ENCODE peak calls at places on chromosomes 7 and 10, in seven cellular contexts. P, W, R, F, C, A and U are unnamed samples.

GRCh38 chr10:30556189-30556588 is 73.4 kb downstream of the LYZL2 start:
- DNase-seq in C (no peak), A (peak), W (peak), R (no peak), F (no peak), P (no peak), U (no peak)

GRCh38 chr10:93379366-93380042 is 102.6 kb downstream of the MYOF start:
- DNase-seq in C (no peak), W (peak), F (peak), P (no peak), A (peak), R (no peak), U (peak)

GRCh38 chr10:88991161-88991899 is 732 bp downstream of the FAS start:
- DNase-seq in W (peak), A (peak), R (peak), P (peak), F (peak), C (peak), U (peak)

GRCh38 chr10:110141747-110142625 is 65.4 kb upstream of the MXI1 start:
- DNase-seq in P (no peak), R (peak), W (no peak), C (no peak), A (no peak), F (peak), U (no peak)

GRCh38 chr7:31129067-31129466 is 77.0 kb downstream of the ADCYAP1R1 start:
- DNase-seq in R (no peak), F (no peak), A (no peak), C (no peak), P (no peak), W (no peak), U (no peak)

GRCh38 chr7:91351374-91351773 is 87.1 kb downstream of the FZD1 start:
- DNase-seq in A (peak), P (no peak), W (peak), F (peak), R (no peak), C (no peak), U (no peak)

GRCh38 chr10:80518807-80519360 is 18.8 kb upstream of the SH2D4B start:
- DNase-seq in F (no peak), C (no peak), A (no peak), P (no peak), R (no peak), W (no peak), U (no peak)

GRCh38 chr7:4235596-4235995 is 446.5 kb upstream of the FOXK1 start:
- DNase-seq in P (no peak), R (peak), W (no peak), C (no peak), A (no peak), F (no peak), U (no peak)

GRCh38 chr10:119304541-119304940 is 97.2 kb downstream of the GRK5 start:
- DNase-seq in P (no peak), A (no peak), C (no peak), R (no peak), F (no peak), W (no peak), U (no peak)

GRCh38 chr10:127021771-127022170 is 116.5 kb downstream of the DOCK1 start:
- DNase-seq in F (no peak), C (no peak), P (no peak), A (no peak), R (no peak), W (no peak), U (no peak)

GRCh38 chr7:135777626-135778398 is 29.2 kb upstream of the FAM180A start:
- DNase-seq in W (no peak), F (no peak), C (no peak), P (no peak), R (no peak), A (peak), U (no peak)

GRCh38 chr10:126012485-126012884 is 116.1 kb downstream of the FANK1 start:
- DNase-seq in A (peak), P (no peak), F (no peak), R (no peak), W (peak), C (no peak), U (no peak)

GRCh38 chr10:50990568-50991495 is 83.5 kb upstream of the PRKG1 start:
- DNase-seq in P (no peak), A (peak), C (peak), F (peak), R (peak), W (no peak), U (no peak)

GRCh38 chr10:72455889-72456588 is 101.3 kb upstream of the DNAJB12 start:
- DNase-seq in C (no peak), A (peak), W (peak), P (no peak), F (peak), R (no peak), U (no peak)

GRCh38 chr10:35824704-35825103 is 182.6 kb upstream of the FZD8 start:
- DNase-seq in R (no peak), A (no peak), W (no peak), C (no peak), P (no peak), F (no peak), U (no peak)

GRCh38 chr7:38318803-38319416 is 45.5 kb upstream of the TARP start:
- DNase-seq in A (peak), R (no peak), W (peak), P (no peak), C (no peak), F (peak), U (peak)

GRCh38 chr10:99975106-99975829 is 34.5 kb downstream of the DNMBP start:
- DNase-seq in A (no peak), P (no peak), F (no peak), W (no peak), R (no peak), C (no peak), U (peak)

GRCh38 chr10:102120987-102121738 is 995 bp upstream of the LDB1 start:
- DNase-seq in P (peak), F (peak), C (peak), A (peak), W (no peak), R (peak), U (no peak)

GRCh38 chr7:133315332-133316040 is 62.6 kb downstream of the EXOC4 start:
- DNase-seq in A (peak), F (no peak), R (no peak), C (no peak), P (no peak), W (no peak), U (no peak)

GRCh38 chr7:14739496-14740185 is 162.9 kb downstream of the DGKB start:
- DNase-seq in F (no peak), R (no peak), W (no peak), A (no peak), C (no peak), P (no peak), U (no peak)

GRCh38 chr7:149644754-149645153 is 128.6 kb downstream of the ZNF467 start:
- DNase-seq in F (no peak), P (no peak), C (no peak), R (no peak), W (no peak), A (no peak), U (no peak)

GRCh38 chr10:131073469-131074060 is 238.0 kb downstream of the TCERG1L start:
- DNase-seq in C (no peak), F (no peak), W (no peak), A (no peak), P (no peak), R (no peak), U (no peak)

GRCh38 chr10:8055420-8056349 is 1.2 kb downstream of the GATA3 start:
- DNase-seq in W (peak), F (no peak), R (no peak), P (peak), A (no peak), C (no peak), U (no peak)

GRCh38 chr10:112335104-112335840 is 38.6 kb upstream of the ACSL5 start:
- DNase-seq in P (no peak), R (no peak), W (no peak), F (no peak), A (peak), C (no peak), U (no peak)

GRCh38 chr7:157228864-157229422 is 90.2 kb downstream of the UBE3C start:
- DNase-seq in P (no peak), A (peak), W (no peak), R (no peak), C (no peak), F (peak), U (peak)

GRCh38 chr7:93006480-93007095 is 111.2 kb downstream of the SAMD9 start:
- DNase-seq in R (no peak), W (no peak), P (no peak), F (no peak), A (peak), C (no peak), U (no peak)

GRCh38 chr7:44390701-44391100 is 65.3 kb upstream of the CAMK2B start:
- DNase-seq in F (no peak), W (no peak), R (no peak), C (no peak), P (no peak), A (no peak), U (no peak)

GRCh38 chr7:145919712-145920111 is 196.9 kb upstream of the CNTNAP2 start:
- DNase-seq in C (no peak), W (no peak), A (no peak), P (no peak), R (no peak), F (no peak), U (no peak)

GRCh38 chr7:129188372-129188891 is at the start of gene SMO:
- DNase-seq in P (peak), W (no peak), R (no peak), F (peak), A (no peak), C (no peak), U (no peak)

GRCh38 chr10:63266337-63267327 is 133.5 kb downstream of the NRBF2 start:
- DNase-seq in W (no peak), F (no peak), P (no peak), C (no peak), R (no peak), A (peak), U (peak)

GRCh38 chr10:78630944-78631838 is 437.6 kb upstream of the ZMIZ1 start:
- DNase-seq in A (peak), W (no peak), R (no peak), F (no peak), C (no peak), P (no peak), U (no peak)

GRCh38 chr10:78634389-78634815 is 434.4 kb upstream of the ZMIZ1 start:
- DNase-seq in R (no peak), A (no peak), C (no peak), F (no peak), W (peak), P (no peak), U (peak)

GRCh38 chr10:78627254-78627795 is 441.4 kb upstream of the ZMIZ1 start:
- DNase-seq in F (no peak), W (no peak), P (no peak), R (no peak), C (no peak), A (no peak), U (no peak)

GRCh38 chr10:78626471-78626870 is 442.3 kb upstream of the ZMIZ1 start:
- DNase-seq in P (no peak), W (no peak), C (no peak), F (no peak), A (no peak), R (no peak), U (no peak)

GRCh38 chr10:78629773-78630172 is 439.0 kb upstream of the ZMIZ1 start:
- DNase-seq in R (no peak), F (no peak), C (no peak), W (no peak), A (no peak), P (no peak), U (no peak)
- TF ChIP-seq CTCF in R (no peak), F (no peak), C (no peak), W (no peak), A (no peak), P (no peak), U (no peak)

DNA sequence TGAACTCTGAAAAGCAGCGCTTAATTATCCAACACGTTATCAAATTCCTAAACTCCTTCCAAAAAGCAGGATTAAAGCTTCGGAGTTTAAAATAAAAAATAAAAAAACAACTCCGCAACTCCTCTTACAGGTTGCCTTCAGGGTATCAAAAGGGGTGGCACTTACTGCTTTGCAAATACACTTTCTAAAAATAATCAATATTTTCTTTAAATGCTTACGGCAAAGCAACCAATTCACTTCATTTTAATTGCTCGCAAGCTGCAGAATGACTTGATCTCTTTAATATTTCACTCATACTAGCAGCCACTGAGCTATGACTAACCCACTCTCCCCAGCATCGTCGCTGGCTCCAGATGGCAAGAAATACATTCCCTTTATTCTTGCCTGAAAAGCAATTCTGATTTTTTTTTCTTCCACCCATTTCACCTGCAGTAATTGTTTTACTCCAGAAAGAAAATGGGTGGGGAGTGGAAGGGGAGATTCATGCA is 54.4 kb upstream of the FHIP2A start:
- DNase-seq in P (no peak), R (no peak), C (no peak), W (peak), F (no peak), A (peak), U (no peak)
- H3K4me3 ChIP-seq in P (peak), R (peak), C (peak), W (peak), F (peak), A (peak), U (peak)

DNA sequence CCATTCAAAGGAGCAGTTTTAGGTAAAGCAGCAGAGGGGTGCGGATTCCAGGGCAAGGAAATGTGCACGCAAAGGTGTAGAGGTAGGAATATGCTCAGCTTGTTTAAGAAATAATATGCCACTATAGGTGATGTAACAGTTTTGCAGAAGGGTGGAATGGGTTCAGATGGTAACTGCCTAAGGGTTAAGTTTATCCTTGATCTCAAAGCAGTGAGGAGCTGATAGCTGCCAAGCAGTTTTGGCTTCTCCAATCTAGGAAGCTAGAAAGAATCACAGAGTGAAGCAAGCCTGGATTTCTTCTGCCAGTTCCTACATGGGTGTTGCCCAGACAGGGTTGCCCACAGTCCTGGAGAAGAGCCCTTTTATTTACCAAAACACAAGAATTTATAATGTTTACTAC is 6.0 kb downstream of the ACADSB start:
- DNase-seq in R (no peak), W (no peak), P (no peak), F (no peak), C (no peak), A (no peak), U (no peak)
- TF ChIP-seq CTCF in R (no peak), W (no peak), P (no peak), F (no peak), C (no peak), A (no peak), U (no peak)

GRCh38 chr10:97404044-97404443 is 2.9 kb upstream of the RRP12 start:
- DNase-seq in C (no peak), F (no peak), R (no peak), A (no peak), W (no peak), P (no peak), U (no peak)

GRCh38 chr10:97396056-97396455 is 5.1 kb downstream of the RRP12 start:
- DNase-seq in F (no peak), W (no peak), P (no peak), R (no peak), C (no peak), A (no peak), U (no peak)

GRCh38 chr10:97401455-97401919 is 347 bp upstream of the RRP12 start:
- DNase-seq in R (no peak), A (no peak), C (no peak), W (no peak), F (no peak), P (no peak), U (no peak)

GRCh38 chr10:97400665-97401454 is at the start of gene RRP12:
- DNase-seq in A (peak), P (peak), W (peak), R (peak), F (peak), C (peak), U (peak)

GRCh38 chr10:97399843-97400545 is 1.1 kb downstream of the RRP12 start:
- DNase-seq in F (peak), P (no peak), C (no peak), W (peak), R (no peak), A (peak), U (peak)
- H3K4me3 ChIP-seq in F (peak), P (peak), C (peak), W (peak), R (peak), A (peak), U (peak)

GRCh38 chr7:35366167-35367155 is 112.6 kb upstream of the TBX20 start:
- DNase-seq in P (no peak), W (no peak), A (peak), C (no peak), R (no peak), F (no peak), U (no peak)
- TF ChIP-seq CTCF in P (no peak), W (no peak), A (no peak), C (no peak), R (no peak), F (no peak), U (no peak)

GRCh38 chr10:124657806-124658205 is 86.4 kb downstream of the FAM53B start:
- DNase-seq in P (no peak), W (no peak), C (no peak), R (no peak), F (no peak), A (peak), U (peak)

GRCh38 chr10:124660404-124661125 is 83.6 kb downstream of the FAM53B start:
- DNase-seq in F (no peak), P (no peak), C (no peak), A (no peak), W (no peak), R (no peak), U (no peak)

GRCh38 chr10:124656113-124656490 is 88.1 kb downstream of the FAM53B start:
- DNase-seq in P (no peak), F (no peak), A (no peak), W (no peak), C (no peak), R (no peak), U (no peak)

GRCh38 chr10:124659380-124659779 is 84.8 kb downstream of the FAM53B start:
- DNase-seq in C (no peak), P (no peak), F (no peak), W (no peak), R (no peak), A (no peak), U (peak)

DNA sequence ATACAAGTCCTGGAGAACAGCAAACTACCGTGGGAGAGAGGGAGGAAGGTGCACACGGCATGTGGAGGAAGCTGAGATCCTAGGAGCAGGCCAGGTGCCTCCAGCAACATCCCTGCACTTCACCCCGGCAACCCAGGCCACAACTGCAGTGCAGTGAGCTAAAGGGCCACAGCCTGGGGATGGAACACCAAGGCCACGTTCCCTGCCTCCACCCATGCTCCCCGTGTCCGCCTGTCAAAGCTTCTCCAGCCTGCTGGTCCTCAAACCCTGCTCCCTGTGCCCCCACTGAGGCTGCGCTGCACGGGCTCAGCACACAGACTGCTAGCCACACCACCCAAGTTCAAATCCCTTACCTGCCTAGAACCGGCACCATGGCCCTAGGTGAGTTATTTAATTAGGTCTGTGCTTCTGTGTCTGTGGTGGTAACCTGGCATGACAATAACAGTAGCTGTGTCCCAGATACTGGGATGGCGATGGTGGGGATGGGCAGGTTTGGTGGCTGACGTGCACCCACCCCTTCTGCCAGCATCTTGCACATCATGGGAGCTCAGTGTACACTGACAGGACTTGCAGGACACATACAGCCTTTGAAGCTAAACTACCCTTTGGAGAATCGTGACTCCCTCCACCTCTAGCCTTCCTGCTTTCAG is 85.5 kb downstream of the FAM53B start:
- DNase-seq in C (no peak), P (no peak), A (no peak), R (no peak), F (no peak), W (no peak), U (no peak)
- H3K4me3 ChIP-seq in C (no peak), P (no peak), A (no peak), R (no peak), F (no peak), W (no peak), U (no peak)

DNA sequence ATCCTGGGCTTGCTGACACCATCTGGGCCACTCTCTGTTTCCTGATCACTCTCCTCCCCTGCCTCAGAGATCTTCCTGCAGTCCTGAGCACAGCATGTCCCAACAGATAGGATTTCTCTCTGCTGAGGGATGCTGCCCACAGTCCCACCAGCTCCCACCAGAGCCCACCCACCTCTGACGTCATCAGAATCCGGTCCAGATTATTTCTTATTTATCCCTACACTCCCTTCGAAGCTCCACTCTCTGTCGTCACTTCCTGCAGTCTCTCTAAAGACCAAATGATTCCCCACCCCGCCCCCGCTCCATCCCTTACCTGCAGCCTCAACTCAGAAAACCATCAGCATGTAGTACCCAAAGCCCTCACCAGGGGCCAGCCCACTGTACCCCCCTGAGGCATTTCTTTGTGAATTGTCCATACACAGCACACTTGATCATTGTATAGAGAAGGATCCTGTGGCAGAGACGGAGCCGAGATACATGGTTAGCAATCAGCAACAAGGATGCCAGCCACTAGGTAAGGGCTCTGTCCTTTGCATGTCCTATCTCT is 192.0 kb upstream of the MGMT start:
- DNase-seq in F (peak), P (no peak), W (no peak), C (no peak), A (no peak), R (no peak), U (no peak)
- TF ChIP-seq CTCF in F (peak), P (no peak), W (no peak), C (no peak), A (no peak), R (no peak), U (peak)

DNA sequence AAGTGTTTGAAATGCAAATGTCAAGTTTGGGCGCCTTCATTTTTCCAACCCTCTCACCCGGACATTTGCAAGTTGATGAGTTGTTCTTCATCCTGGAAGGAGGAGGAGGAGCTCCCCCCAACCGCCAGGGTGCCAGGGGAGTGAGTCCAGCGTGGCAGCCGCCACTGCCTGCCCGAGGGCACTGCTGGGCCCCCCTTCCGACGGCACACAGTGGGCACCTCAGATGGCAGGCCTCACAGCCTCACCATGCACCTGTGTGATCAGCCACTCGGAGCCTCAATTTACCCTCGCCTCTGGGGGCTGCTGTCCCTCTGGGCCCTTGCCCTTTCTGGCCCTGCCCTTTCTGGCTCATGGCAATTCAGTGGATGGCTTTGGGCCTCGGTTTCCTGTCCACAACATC is 35.3 kb downstream of the ELFN1 start:
- DNase-seq in W (no peak), R (peak), C (no peak), A (no peak), P (peak), F (no peak), U (no peak)
- H3K4me3 ChIP-seq in W (no peak), R (no peak), C (no peak), A (no peak), P (no peak), F (no peak), U (no peak)